ENCODE peak calls at places on chromosome 19, in eight cellular contexts. P is tibial nerve; K is IMR-90; D is CD8-positive, alpha-beta T cell; A is lower lobe of right lung; N is RWPE2; R is cardiac muscle cell; I is sigmoid colon. L is an unnamed sample.

GRCh38 chr19:57075801-57076492 is 43.8 kb upstream of the USP29 start:
- DNase-seq in P (no peak), K (no peak), D (no peak), A (no peak), N (no peak), R (no peak), I (no peak), L (no peak)

GRCh38 chr19:11657307-11657706 is 60.0 kb downstream of the ZNF627 start:
- DNase-seq in P (no peak), K (no peak), D (no peak), A (no peak), N (no peak), R (no peak), I (no peak), L (no peak)

GRCh38 chr19:16367269-16367683 is 42.6 kb downstream of the KLF2 start:
- DNase-seq in P (no peak), K (no peak), D (peak; percentile 82), A (peak; percentile 54), N (no peak), R (no peak), I (peak; percentile 27), L (no peak)

GRCh38 chr19:37572203-37572602 is 22.4 kb downstream of the ZNF571 start:
- DNase-seq in P (no peak), K (peak; percentile 22), D (no peak), A (no peak), N (no peak), R (no peak), I (no peak), L (peak; percentile 23)

GRCh38 chr19:42325896-42326771 is 699 bp downstream of the MEGF8 start:
- DNase-seq in P (no peak), K (no peak), D (no peak), A (no peak), N (no peak), R (peak; percentile 46), I (no peak), L (no peak)

GRCh38 chr19:48795855-48796142 is 15.0 kb downstream of the BCAT2 start:
- DNase-seq in P (no peak), K (no peak), D (no peak), A (no peak), N (no peak), R (no peak), I (peak; percentile 88), L (no peak)

GRCh38 chr19:34502582-34503545 is 21.3 kb downstream of the WTIP start:
- DNase-seq in P (no peak), K (peak; percentile 33), D (no peak), A (no peak), N (no peak), R (no peak), I (peak; percentile 37), L (peak; percentile 39)

GRCh38 chr19:45113628-45114027 is 20.6 kb downstream of the PPP1R37 start:
- DNase-seq in P (no peak), K (no peak), D (no peak), A (no peak), N (no peak), R (no peak), I (no peak), L (no peak)

GRCh38 chr19:2488942-2489731 is 13.2 kb downstream of the GADD45B start:
- DNase-seq in P (no peak), K (no peak), D (no peak), A (peak; percentile 79), N (no peak), R (peak; percentile 93), I (no peak), L (no peak)

GRCh38 chr19:40630571-40631160 is 29.5 kb downstream of the LTBP4 start:
- DNase-seq in P (no peak), K (no peak), D (no peak), A (no peak), N (no peak), R (no peak), I (no peak), L (no peak)

GRCh38 chr19:52221831-52222375 is 32.1 kb downstream of the PPP2R1A start:
- DNase-seq in P (no peak), K (peak; percentile 35), D (no peak), A (no peak), N (no peak), R (no peak), I (no peak), L (no peak)

GRCh38 chr19:12880551-12881171 is 588 bp downstream of the DNASE2 start:
- DNase-seq in P (no peak), K (peak; percentile 6), D (no peak), A (peak; percentile 74), N (no peak), R (peak; percentile 61), I (peak; percentile 77), L (peak; percentile 17)

GRCh38 chr19:45952691-45953505 is 20.8 kb downstream of the NOVA2 start:
- DNase-seq in P (no peak), K (peak; percentile 42), D (peak; percentile 66), A (no peak), N (no peak), R (peak; percentile 92), I (no peak), L (peak; percentile 19)

GRCh38 chr19:45340899-45341453 is 426 bp downstream of the KLC3 start:
- DNase-seq in P (no peak), K (peak; percentile 8), D (no peak), A (no peak), N (no peak), R (no peak), I (no peak), L (peak; percentile 15)

GRCh38 chr19:40139533-40140287 is 49.0 kb upstream of the ZNF780A start:
- DNase-seq in P (peak; percentile 33), K (peak; percentile 63), D (no peak), A (no peak), N (no peak), R (peak; percentile 51), I (no peak), L (peak; percentile 73)

GRCh38 chr19:55213547-55213946 is 4.2 kb upstream of the PTPRH start:
- DNase-seq in P (no peak), K (no peak), D (no peak), A (no peak), N (no peak), R (no peak), I (no peak), L (no peak)

GRCh38 chr19:55212447-55212846 is 3.1 kb upstream of the PTPRH start:
- DNase-seq in P (no peak), K (no peak), D (peak; percentile 58), A (no peak), N (no peak), R (no peak), I (no peak), L (no peak)

GRCh38 chr19:55220525-55220924 is 8.0 kb downstream of the TMEM86B start:
- DNase-seq in P (no peak), K (no peak), D (no peak), A (no peak), N (no peak), R (peak; percentile 44), I (no peak), L (no peak)

DNA sequence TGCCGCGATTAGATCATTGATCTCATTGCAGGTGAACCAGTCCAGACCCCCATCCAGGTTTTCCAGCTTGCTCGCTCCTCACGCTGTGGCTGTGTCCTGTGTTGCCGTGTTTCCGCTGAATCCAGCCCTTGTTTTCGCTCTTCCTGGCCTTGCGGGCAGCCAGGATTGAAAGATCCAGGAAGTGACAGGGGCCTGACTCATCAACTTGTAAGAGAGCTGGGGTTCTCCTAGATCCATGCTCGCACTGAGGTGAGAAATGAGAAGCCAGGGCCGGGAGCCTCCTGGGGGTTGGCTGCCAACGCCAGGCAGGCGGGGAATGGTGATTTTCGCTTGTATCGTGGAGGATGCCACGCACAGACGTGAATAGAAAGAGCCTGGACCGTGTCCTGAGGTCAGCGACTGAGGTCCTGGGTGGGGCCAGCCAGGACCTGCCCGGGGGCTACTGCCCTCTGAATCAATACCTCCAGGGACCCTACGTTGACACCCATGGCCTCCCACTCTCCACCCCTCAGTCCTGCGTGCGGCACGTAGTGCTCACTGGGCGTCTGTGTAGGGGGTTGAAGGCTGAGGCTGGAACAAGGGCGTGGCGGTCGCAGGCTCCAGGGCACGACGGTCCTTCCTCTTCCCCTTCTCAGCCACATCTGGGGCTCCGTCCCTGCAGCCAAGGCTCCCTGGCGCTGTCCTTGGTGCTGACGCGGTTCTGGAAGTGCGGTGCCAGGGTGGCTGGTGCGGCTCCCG is 7.3 kb upstream of the PTPRH start:
- DNase-seq in P (peak; percentile 73), K (peak; percentile 100), D (peak; percentile 59), A (peak; percentile 78), N (peak; percentile 97), R (peak; percentile 92), I (peak; percentile 78), L (peak; percentile 100)
- H3K27ac ChIP-seq in P (no peak overlapping the region), K (peak overlapping the region; percentile 55), D (no peak overlapping the region), A (peak overlapping the region; percentile 68), N (peak overlapping the region; percentile 79), R (no peak overlapping the region), I (peak overlapping the region; percentile 49), L (peak overlapping the region; percentile 86)

GRCh38 chr19:10113592-10113963 is 2.1 kb downstream of the P2RY11 start:
- DNase-seq in P (no peak), K (no peak), D (no peak), A (peak; percentile 46), N (no peak), R (no peak), I (no peak), L (no peak)
- H3K36me3 ChIP-seq in P (peaks cover 17% of the 10 kb centered on the region), K (peaks cover 66% of the 10 kb centered on the region), D (peaks cover 64% of the 10 kb centered on the region), A (peaks cover 77% of the 10 kb centered on the region), N (peaks cover 74% of the 10 kb centered on the region), R (peaks cover 54% of the 10 kb centered on the region), I (peaks cover 45% of the 10 kb centered on the region), L (peaks cover 44% of the 10 kb centered on the region)

DNA sequence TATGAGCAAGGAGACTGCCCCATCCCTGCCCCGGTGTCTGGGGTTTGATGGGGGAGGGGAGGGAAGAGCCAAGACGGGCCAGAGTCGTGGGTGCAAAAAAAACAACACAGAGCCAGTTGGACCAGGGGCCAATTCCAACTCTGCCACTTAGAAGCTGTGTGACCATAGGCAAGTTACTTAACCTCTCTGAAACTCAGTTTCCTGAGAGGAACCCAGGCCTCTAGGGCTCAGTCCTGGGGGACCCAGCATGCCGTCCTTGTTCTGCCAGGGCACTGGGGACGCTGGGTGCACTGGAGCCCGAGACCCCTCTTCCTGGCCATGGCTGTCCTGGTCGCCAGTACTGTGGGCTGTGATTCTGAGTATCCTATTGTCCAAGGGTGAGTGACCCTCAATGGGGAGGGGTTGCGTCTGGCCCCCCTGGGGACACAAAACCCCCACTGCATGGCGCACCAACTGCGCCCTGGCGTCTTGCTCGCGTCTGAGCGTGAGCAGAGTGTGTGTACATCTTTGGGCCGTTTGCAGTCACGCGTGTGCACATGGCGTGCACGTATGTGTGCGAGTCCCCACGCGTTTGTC is 24.6 kb downstream of the CLEC4M start:
- DNase-seq in P (no peak), K (no peak), D (no peak), A (no peak), N (no peak), R (no peak), I (no peak), L (no peak)
- H3K27me3 ChIP-seq in P (no peaks in the 10 kb centered on the region), K (peaks cover 29% of the 10 kb centered on the region), D (peaks cover 9% of the 10 kb centered on the region), A (peaks cover 41% of the 10 kb centered on the region), N (peaks cover 29% of the 10 kb centered on the region), R (peaks cover 81% of the 10 kb centered on the region), I (peaks cover 44% of the 10 kb centered on the region), L (peaks cover 3% of the 10 kb centered on the region)

DNA sequence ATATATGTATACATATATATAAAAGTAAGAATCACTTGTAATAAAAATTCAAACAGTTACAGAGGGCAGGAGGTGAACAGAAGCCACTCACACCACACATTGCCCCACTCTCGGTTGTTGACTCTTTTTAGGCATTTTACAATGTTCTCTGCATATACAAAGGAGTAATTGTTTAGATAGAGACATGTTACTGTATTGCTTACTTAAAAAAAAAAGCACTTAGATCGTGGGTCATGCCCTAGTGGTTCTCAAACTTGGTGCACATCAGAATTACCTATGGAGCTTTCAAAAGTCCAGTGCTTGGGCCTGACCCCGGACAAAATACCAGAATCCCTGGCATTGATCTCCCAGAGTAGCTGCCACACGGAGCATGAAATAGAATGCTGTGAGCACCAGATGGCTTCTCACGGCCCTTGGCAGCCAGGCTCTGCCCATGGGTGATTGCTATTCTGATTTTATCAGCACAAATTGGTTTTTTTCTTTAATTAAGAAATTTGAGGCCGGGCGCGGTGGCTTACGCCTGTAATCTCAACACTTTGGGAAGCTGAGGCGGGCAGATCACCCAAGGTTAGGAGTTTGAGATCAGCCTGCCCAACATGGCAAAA is 20.0 kb downstream of the ACP7 start:
- DNase-seq in P (no peak), K (no peak), D (no peak), A (no peak), N (no peak), R (no peak), I (no peak), L (no peak)
- H3K27ac ChIP-seq in P (no peak overlapping the region), K (no peak overlapping the region), D (no peak overlapping the region), A (no peak overlapping the region), N (no peak overlapping the region), R (no peak overlapping the region), I (no peak overlapping the region), L (no peak overlapping the region)

L was measured in fibroblast of lung.